ENCODE peak calls at places on chromosome 20, in five cellular contexts. S is T-helper 2 cell; J is activated naive CD4-positive, alpha-beta T cell; R is Right ventricle myocardium superior; M is transverse colon. L is an unnamed sample.

GRCh38 chr20:63284083-63284440 is 8.9 kb upstream of the COL20A1 start:
- DNase-seq in S (no peak), J (no peak), R (no peak), M (no peak), L (no peak)

GRCh38 chr20:53778041-53778516 is 184.4 kb upstream of the ZNF217 start:
- DNase-seq in S (no peak), J (no peak), R (no peak), M (no peak), L (no peak)

GRCh38 chr20:13166006-13166405 is 55.1 kb upstream of the ISM1 start:
- DNase-seq in S (no peak), J (no peak), R (no peak), M (no peak), L (no peak)

GRCh38 chr20:41546535-41546934 is 71.6 kb downstream of the CHD6 start:
- DNase-seq in S (no peak), J (no peak), R (no peak), M (no peak), L (no peak)

GRCh38 chr20:64037498-64038213 is 1.7 kb downstream of the C20orf204 start:
- DNase-seq in S (no peak), J (no peak), R (no peak), M (no peak), L (no peak)

GRCh38 chr20:59006864-59007757 is at the start of gene CTSZ:
- DNase-seq in S (peak; percentile 35), J (no peak), R (peak; percentile 85), M (peak; percentile 88), L (peak; percentile 85)

GRCh38 chr20:25761596-25761995 is 64.9 kb upstream of the ZNF337 start:
- DNase-seq in S (no peak), J (no peak), R (no peak), M (no peak), L (no peak)

GRCh38 chr20:39358052-39358451 is 395.9 kb downstream of the DHX35 start:
- DNase-seq in S (no peak), J (no peak), R (no peak), M (no peak), L (no peak)

GRCh38 chr20:25470045-25470444 is 62.6 kb downstream of the GINS1 start:
- DNase-seq in S (no peak), J (no peak), R (no peak), M (peak; percentile 49), L (peak; percentile 39)

GRCh38 chr20:8788831-8789230 is 280.1 kb upstream of the PLCB4 start:
- DNase-seq in S (no peak), J (no peak), R (no peak), M (peak; percentile 62), L (peak; percentile 77)

GRCh38 chr20:5807431-5807830 is 57.2 kb downstream of the SHLD1 start:
- DNase-seq in S (no peak), J (no peak), R (no peak), M (no peak), L (no peak)

GRCh38 chr20:49843139-49843538 is 30.5 kb downstream of the SLC9A8 start:
- DNase-seq in S (no peak), J (no peak), R (no peak), M (no peak), L (no peak)